ENCODE peak calls at places on chromosomes 11 and 22, in seven cellular contexts. L is HT-29, Q is KG1, J is substantia nigra, N is progenitor cell of endocrine pancreas, V is iris pigment epithelial cell, M is GM20000. W is an unnamed sample.

GRCh38 chr11:74685905-74686304 is 45.3 kb downstream of the CHRDL2 start:
- DNase-seq in V (no peak), N (no peak), M (no peak), L (no peak), J (no peak), Q (no peak), W (no peak)

GRCh38 chr11:126647735-126648134 is 292.2 kb downstream of the ST3GAL4 start:
- DNase-seq in J (no peak), M (no peak), L (no peak), V (peak), Q (no peak), N (no peak), W (no peak)

GRCh38 chr11:16788141-16789060 is 50.0 kb downstream of the C11orf58 start:
- DNase-seq in V (peak), M (peak), Q (peak), N (peak), L (peak), J (no peak), W (peak)

GRCh38 chr11:130474637-130475400 is 26.4 kb downstream of the ADAMTS15 start:
- DNase-seq in L (no peak), V (no peak), J (no peak), Q (no peak), N (no peak), M (no peak), W (no peak)

GRCh38 chr11:112841719-112842118 is 119.5 kb upstream of the NCAM1 start:
- DNase-seq in L (no peak), J (no peak), N (no peak), Q (no peak), V (no peak), M (no peak), W (no peak)

GRCh38 chr11:68735626-68736025 is 15.7 kb downstream of the TESMIN start:
- DNase-seq in M (no peak), V (no peak), Q (no peak), J (no peak), L (no peak), N (no peak), W (no peak)

GRCh38 chr11:131372243-131372930 is 2.0 kb downstream of the NTM start:
- DNase-seq in L (no peak), M (no peak), N (no peak), Q (no peak), V (no peak), J (no peak), W (no peak)

GRCh38 chr11:1882265-1883238 is 9.1 kb downstream of the PRR33 start:
- DNase-seq in N (peak), M (peak), V (peak), Q (peak), J (no peak), L (peak), W (peak)

GRCh38 chr22:32042924-32043323 is at the start of gene SLC5A1:
- DNase-seq in Q (no peak), J (no peak), V (no peak), N (no peak), L (peak), M (no peak), W (no peak)

GRCh38 chr22:38327396-38327795 is 10.2 kb upstream of the CSNK1E start:
- DNase-seq in J (no peak), L (no peak), N (no peak), M (no peak), Q (no peak), V (no peak), W (no peak)

GRCh38 chr11:133835258-133836075 is 9.8 kb downstream of the SPATA19 start:
- DNase-seq in L (peak), N (peak), J (no peak), V (peak), Q (peak), M (peak), W (no peak)

GRCh38 chr11:101445761-101446160 is 138.0 kb downstream of the TRPC6 start:
- DNase-seq in M (no peak), J (no peak), L (no peak), Q (no peak), N (no peak), V (no peak), W (no peak)

GRCh38 chr22:20430641-20431519 is 6.7 kb downstream of the SCARF2 start:
- DNase-seq in Q (peak), N (peak), V (peak), J (no peak), M (peak), L (peak), W (peak)

GRCh38 chr22:48734359-48734758 is 1093.3 kb downstream of the BRD1 start:
- DNase-seq in J (no peak), V (no peak), L (no peak), M (no peak), Q (no peak), N (no peak), W (no peak)

GRCh38 chr11:40037005-40037404 is 1422.4 kb downstream of the LRRC4C start:
- DNase-seq in M (no peak), N (no peak), J (no peak), V (no peak), Q (no peak), L (no peak), W (no peak)

GRCh38 chr11:6817668-6818067 is 18.2 kb upstream of the OR6A2 start:
- DNase-seq in N (no peak), L (peak), J (no peak), V (peak), M (no peak), Q (no peak), W (no peak)

GRCh38 chr11:79167510-79168188 is 273.2 kb downstream of the TENM4 start:
- DNase-seq in M (no peak), Q (no peak), V (no peak), J (no peak), L (no peak), N (no peak), W (no peak)

GRCh38 chr11:22832315-22833041 is 2.9 kb upstream of the SVIP start:
- DNase-seq in M (no peak), J (no peak), N (no peak), V (peak), Q (no peak), L (no peak), W (no peak)

GRCh38 chr22:42716221-42716620 is 4.4 kb downstream of the A4GALT start:
- DNase-seq in V (no peak), L (no peak), N (no peak), M (peak), J (no peak), Q (no peak), W (no peak)

GRCh38 chr11:22763166-22763565 is 66.4 kb downstream of the SVIP start:
- DNase-seq in Q (no peak), M (no peak), L (no peak), J (no peak), N (no peak), V (no peak), W (no peak)

GRCh38 chr22:18110194-18110943 is at the start of gene TUBA8:
- DNase-seq in M (peak), N (peak), V (peak), L (peak), J (no peak), Q (no peak), W (no peak)

GRCh38 chr11:74024630-74025029 is 15.7 kb upstream of the UCP3 start:
- DNase-seq in L (no peak), J (no peak), M (no peak), Q (no peak), N (no peak), V (peak), W (no peak)

GRCh38 chr22:43293259-43293658 is 49.9 kb downstream of the SCUBE1 start:
- DNase-seq in Q (no peak), J (no peak), V (no peak), N (no peak), L (no peak), M (no peak), W (no peak)

GRCh38 chr22:24878969-24879368 is 67.5 kb downstream of the LHFPL7 start:
- DNase-seq in L (no peak), Q (no peak), V (no peak), J (no peak), N (no peak), M (no peak), W (no peak)

GRCh38 chr22:30649430-30650007 is 13.9 kb downstream of the SLC35E4 start:
- DNase-seq in L (peak), Q (no peak), N (no peak), M (peak), J (no peak), V (peak), W (peak)

GRCh38 chr11:30062103-30062502 is 45.3 kb upstream of the KCNA4 start:
- DNase-seq in V (no peak), L (no peak), M (no peak), Q (no peak), N (no peak), J (no peak), W (no peak)

GRCh38 chr22:24315367-24315781 is 44.7 kb downstream of the SPECC1L start:
- DNase-seq in J (no peak), N (no peak), L (no peak), M (no peak), Q (no peak), V (peak), W (no peak)

GRCh38 chr22:43228330-43228729 is 41.4 kb upstream of the TTLL12 start:
- DNase-seq in L (no peak), V (peak), N (no peak), J (no peak), M (peak), Q (no peak), W (no peak)

GRCh38 chr11:64872790-64873488 is 5.5 kb downstream of the EHD1 start:
- DNase-seq in N (no peak), Q (no peak), V (no peak), L (no peak), J (no peak), M (no peak), W (no peak)

GRCh38 chr11:128733440-128734115 is 39.7 kb downstream of the FLI1 start:
- DNase-seq in Q (no peak), M (peak), V (peak), N (no peak), L (no peak), J (no peak), W (no peak)

GRCh38 chr11:921921-922678 is 3.6 kb upstream of the AP2A2 start:
- DNase-seq in Q (no peak), J (no peak), N (no peak), L (no peak), M (no peak), V (no peak), W (no peak)

GRCh38 chr11:3121931-3122774 is 43.0 kb downstream of the OSBPL5 start:
- DNase-seq in V (no peak), M (no peak), J (no peak), N (no peak), L (no peak), Q (no peak), W (no peak)

GRCh38 chr22:37703906-37704305 is 7.1 kb downstream of the TRIOBP start:
- DNase-seq in M (no peak), L (no peak), J (no peak), N (no peak), V (peak), Q (no peak), W (no peak)

GRCh38 chr11:134684576-134684975 is 272.5 kb upstream of the B3GAT1 start:
- DNase-seq in Q (no peak), J (no peak), V (no peak), N (no peak), M (no peak), L (no peak), W (no peak)

GRCh38 chr11:19889531-19889930 is 176.9 kb downstream of the NAV2 start:
- DNase-seq in N (no peak), V (peak), L (no peak), Q (no peak), J (no peak), M (no peak), W (no peak)

GRCh38 chr11:126212089-126212660 is 593 bp downstream of the FAM118B start:
- DNase-seq in L (no peak), J (no peak), V (peak), N (no peak), M (no peak), Q (no peak), W (no peak)

GRCh38 chr11:58575377-58576020 is at the start of gene LPXN:
- DNase-seq in J (no peak), Q (peak), N (no peak), L (no peak), M (peak), V (peak), W (peak)

GRCh38 chr11:64765291-64765803 is 5.6 kb upstream of the PYGM start:
- DNase-seq in Q (no peak), M (no peak), N (no peak), J (no peak), L (no peak), V (no peak), W (no peak)

GRCh38 chr11:95993438-95994339 is 69.8 kb upstream of the MTMR2 start:
- DNase-seq in V (peak), Q (no peak), N (no peak), L (no peak), M (no peak), J (no peak), W (no peak)